ENCODE peak calls at places on chromosomes 7 and 10, in seven cellular contexts. Z, H, J, W, V, T and K are unnamed samples.

GRCh38 chr7:151990567-151990966 is 34.3 kb downstream of the GALNTL5 start:
- DNase-seq in Z (no peak), H (no peak), J (no peak), W (peak; percentile 48), V (no peak), T (no peak), K (no peak)

GRCh38 chr10:26881600-26882331 is 21.0 kb upstream of the ABI1 start:
- DNase-seq in Z (peak; percentile 67), H (peak; percentile 60), J (no peak), W (peak; percentile 60), V (no peak), T (no peak), K (peak; percentile 83)

GRCh38 chr10:121532465-121532864 is 65.8 kb downstream of the FGFR2 start:
- DNase-seq in Z (no peak), H (no peak), J (no peak), W (no peak), V (no peak), T (no peak), K (no peak)

GRCh38 chr7:128497405-128497804 is 20.9 kb downstream of the METTL2B start:
- DNase-seq in Z (no peak), H (no peak), J (no peak), W (no peak), V (no peak), T (no peak), K (no peak)

GRCh38 chr7:333399-333776 is 43.4 kb downstream of the FOXL3 start:
- DNase-seq in Z (no peak), H (peak; percentile 15), J (no peak), W (peak; percentile 13), V (no peak), T (no peak), K (no peak)

GRCh38 chr10:131220601-131221171 is 90.8 kb downstream of the TCERG1L start:
- DNase-seq in Z (no peak), H (no peak), J (no peak), W (no peak), V (no peak), T (no peak), K (no peak)

GRCh38 chr10:22599048-22599561 is 115.3 kb downstream of the PIP4K2A start:
- DNase-seq in Z (peak; percentile 67), H (no peak), J (no peak), W (peak; percentile 78), V (no peak), T (no peak), K (peak; percentile 24)

GRCh38 chr7:35424869-35425495 is 171.1 kb upstream of the TBX20 start:
- DNase-seq in Z (peak; percentile 29), H (peak; percentile 38), J (peak; percentile 8), W (peak; percentile 49), V (peak; percentile 32), T (peak; percentile 61), K (peak; percentile 78)

GRCh38 chr7:158827411-158828342 is 1.6 kb downstream of the ESYT2 start:
- DNase-seq in Z (no peak), H (no peak), J (no peak), W (peak; percentile 25), V (no peak), T (no peak), K (peak; percentile 58)

GRCh38 chr10:80357000-80357803 is 621 bp downstream of the DYDC2 start:
- DNase-seq in Z (no peak), H (peak; percentile 50), J (no peak), W (no peak), V (no peak), T (peak; percentile 62), K (no peak)

GRCh38 chr7:3408814-3409595 is 108.0 kb downstream of the SDK1 start:
- DNase-seq in Z (no peak), H (no peak), J (no peak), W (no peak), V (no peak), T (no peak), K (no peak)

GRCh38 chr10:87546971-87547413 is 42.3 kb downstream of the MINPP1 start:
- DNase-seq in Z (no peak), H (no peak), J (no peak), W (peak; percentile 57), V (no peak), T (no peak), K (no peak)

GRCh38 chr10:13587367-13587766 is 602 bp downstream of the PRPF18 start:
- DNase-seq in Z (no peak), H (no peak), J (no peak), W (peak; percentile 11), V (no peak), T (no peak), K (peak; percentile 18)

GRCh38 chr7:120091807-120092206 is 181.2 kb upstream of the KCND2 start:
- DNase-seq in Z (no peak), H (no peak), J (no peak), W (no peak), V (no peak), T (no peak), K (no peak)

GRCh38 chr7:28984631-28985030 is 26.5 kb upstream of the TRIL start:
- DNase-seq in Z (peak; percentile 89), H (peak; percentile 31), J (peak; percentile 67), W (peak; percentile 85), V (no peak), T (no peak), K (no peak)

GRCh38 chr7:26426096-26426495 is 134.4 kb downstream of the SNX10 start:
- DNase-seq in Z (no peak), H (no peak), J (no peak), W (no peak), V (no peak), T (no peak), K (no peak)

GRCh38 chr10:28001353-28001752 is 2.5 kb upstream of the ODAD2 start:
- DNase-seq in Z (no peak), H (no peak), J (no peak), W (no peak), V (no peak), T (no peak), K (no peak)

GRCh38 chr7:16982640-16983103 is 100.9 kb upstream of the AGR3 start:
- DNase-seq in Z (peak; percentile 28), H (peak; percentile 21), J (no peak), W (peak; percentile 59), V (no peak), T (no peak), K (peak; percentile 57)

GRCh38 chr10:93967756-93968155 is 26.0 kb upstream of the PLCE1 start:
- DNase-seq in Z (no peak), H (no peak), J (no peak), W (no peak), V (no peak), T (no peak), K (no peak)